ENCODE peak calls at places on chromosomes 16 and 17, in four cellular contexts. K, Z, R and I are unnamed samples.

GRCh38 chr17:33234930-33235685 is 58.0 kb downstream of the ASIC2 start:
- DNase-seq in K (peak), Z (peak), R (no peak), I (peak)

GRCh38 chr16:3073448-3073847 is 8.0 kb downstream of the IL32 start:
- DNase-seq in K (no peak), Z (no peak), R (no peak), I (no peak)

GRCh38 chr17:75238684-75239191 is 22.7 kb downstream of the GGA3 start:
- DNase-seq in K (peak), Z (peak), R (peak), I (peak)

GRCh38 chr16:54651851-54652770 is 278.6 kb upstream of the IRX5 start:
- DNase-seq in K (peak), Z (no peak), R (no peak), I (peak)

GRCh38 chr16:71900336-71900735 is 5.0 kb downstream of the IST1 start:
- DNase-seq in K (peak), Z (no peak), R (no peak), I (no peak)

GRCh38 chr16:11833951-11834695 is 17.2 kb downstream of the RSL1D1 start:
- DNase-seq in K (peak), Z (no peak), R (no peak), I (peak)

GRCh38 chr17:37512442-37513070 is 22.9 kb downstream of the DUSP14 start:
- DNase-seq in K (no peak), Z (no peak), R (no peak), I (no peak)

GRCh38 chr17:20059728-20060188 is 50.6 kb downstream of the SPECC1 start:
- DNase-seq in K (no peak), Z (no peak), R (no peak), I (peak)

GRCh38 chr17:42531455-42532354 is 4.3 kb upstream of the NAGLU start:
- DNase-seq in K (peak), Z (peak), R (no peak), I (peak)

GRCh38 chr16:52446076-52446475 is 100.9 kb downstream of the TOX3 start:
- DNase-seq in K (peak), Z (no peak), R (no peak), I (no peak)

GRCh38 chr17:57142925-57143324 is 57.9 kb downstream of the AKAP1 start:
- DNase-seq in K (peak), Z (no peak), R (no peak), I (no peak)

GRCh38 chr16:57628008-57628781 is at the start of gene ADGRG1:
- DNase-seq in K (peak), Z (peak), R (peak), I (peak)

GRCh38 chr17:80647746-80648145 is 103.1 kb downstream of the RPTOR start:
- DNase-seq in K (peak), Z (no peak), R (no peak), I (peak)

GRCh38 chr16:10619271-10619849 is 39.0 kb upstream of the EMP2 start:
- DNase-seq in K (peak), Z (no peak), R (no peak), I (peak)

GRCh38 chr16:54160252-54160860 is 126.2 kb downstream of the IRX3 start:
- DNase-seq in K (no peak), Z (no peak), R (no peak), I (no peak)

GRCh38 chr16:75482434-75483205 is 12.6 kb downstream of the CHST6 start:
- DNase-seq in K (no peak), Z (no peak), R (no peak), I (no peak)

GRCh38 chr16:87946596-87947350 is 4.5 kb upstream of the BANP start:
- DNase-seq in K (no peak), Z (no peak), R (no peak), I (no peak)

GRCh38 chr16:80824623-80825364 is 20.4 kb upstream of the CDYL2 start:
- DNase-seq in K (peak), Z (peak), R (peak), I (peak)

DNA sequence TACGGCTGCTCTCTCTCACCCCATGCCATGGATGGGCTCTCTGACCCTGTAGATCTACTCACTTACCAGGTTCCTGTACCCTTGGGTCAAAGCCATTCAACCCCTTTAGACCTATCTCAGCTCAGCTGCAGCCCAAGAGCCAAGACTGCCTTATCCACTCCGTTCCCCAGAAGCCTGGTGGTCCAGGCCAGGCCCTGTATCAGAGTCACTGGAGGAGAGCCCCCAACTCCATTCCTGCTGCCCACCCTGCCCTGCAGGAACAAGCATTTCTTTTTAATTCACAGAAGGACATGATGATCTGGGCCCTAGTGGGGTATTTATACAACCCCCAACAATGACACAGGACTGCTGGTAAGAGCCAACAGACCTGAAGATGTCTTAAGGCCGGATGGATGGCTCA is 76.8 kb downstream of the AIPL1 start:
- DNase-seq in K (no peak), Z (no peak), R (no peak), I (no peak)
- TF ChIP-seq EZH2 in K (no peak), Z (no peak), R (no peak), I (no peak)

DNA sequence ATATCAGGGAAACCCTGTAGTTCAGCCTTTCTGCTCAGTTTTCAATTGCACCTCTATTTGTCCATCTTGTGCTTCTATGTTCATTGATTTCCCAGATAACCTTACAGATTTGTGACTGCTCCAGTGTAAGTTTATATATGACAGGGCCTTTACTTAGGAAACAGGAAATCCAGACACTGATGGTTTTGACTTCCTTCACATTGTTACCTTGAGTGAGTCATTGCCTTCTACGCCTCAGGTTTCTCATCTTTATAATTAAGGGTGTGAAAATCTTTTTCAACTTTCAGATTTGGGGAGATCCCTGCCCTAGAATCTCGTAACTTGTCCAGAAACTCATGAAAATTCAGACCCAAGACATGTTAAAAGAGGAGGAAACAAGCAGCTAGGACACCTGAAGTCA is 342.4 kb upstream of the TBX2 start:
- DNase-seq in K (no peak), Z (peak), R (no peak), I (peak)
- TF ChIP-seq EZH2 in K (no peak), Z (no peak), R (no peak), I (no peak)

DNA sequence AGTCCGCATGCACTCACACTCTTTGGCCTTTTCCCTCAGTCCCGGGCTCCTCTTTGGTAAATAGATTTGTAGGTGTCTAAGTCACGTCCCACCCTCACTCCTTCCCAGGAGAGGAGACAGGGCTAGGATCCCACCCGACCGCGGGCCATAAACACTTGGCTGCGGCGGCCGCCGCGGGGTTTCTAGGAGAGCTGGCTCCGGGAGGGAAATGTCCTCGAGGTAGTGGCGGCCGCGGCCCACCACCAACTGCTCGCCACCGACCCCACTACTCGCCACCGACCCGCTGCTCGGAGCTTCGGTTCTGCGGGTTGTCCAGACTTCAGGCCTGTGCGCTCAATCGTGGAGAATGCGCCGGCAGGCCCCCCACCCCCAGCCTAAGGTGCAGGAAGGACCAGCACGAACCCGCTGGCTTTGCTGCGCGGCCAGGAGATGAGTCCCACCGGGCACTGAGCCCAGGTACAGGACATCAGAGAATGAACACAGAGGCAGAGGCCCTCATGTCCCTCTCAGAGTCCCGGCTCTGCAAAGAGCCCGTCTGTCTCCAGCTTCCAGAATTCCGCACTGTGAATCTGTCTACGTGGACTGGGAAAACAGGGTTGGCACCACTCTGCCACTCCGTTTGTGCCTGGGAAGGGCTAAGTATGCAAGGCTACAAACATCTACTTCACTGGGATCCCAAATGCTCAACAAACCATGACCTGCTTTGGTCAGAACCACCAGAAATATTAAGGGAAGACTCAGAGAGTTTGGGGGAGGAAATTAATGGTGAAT is 2.5 kb downstream of the PRAC2 start:
- DNase-seq in K (no peak), Z (no peak), R (no peak), I (no peak)
- TF ChIP-seq EZH2 in K (peak), Z (peak), R (no peak), I (peak)

GRCh38 chr16:986925-987581 is 5.5 kb downstream of the SOX8 start:
- DNase-seq in K (no peak), Z (no peak), R (no peak), I (no peak)

GRCh38 chr16:990516-991291 is 9.1 kb downstream of the SOX8 start:
- DNase-seq in K (no peak), Z (no peak), R (no peak), I (no peak)

GRCh38 chr16:987846-988245 is 6.3 kb downstream of the SOX8 start:
- DNase-seq in K (no peak), Z (no peak), R (no peak), I (no peak)

GRCh38 chr16:989354-989814 is 7.8 kb downstream of the SOX8 start:
- DNase-seq in K (no peak), Z (no peak), R (no peak), I (no peak)

DNA sequence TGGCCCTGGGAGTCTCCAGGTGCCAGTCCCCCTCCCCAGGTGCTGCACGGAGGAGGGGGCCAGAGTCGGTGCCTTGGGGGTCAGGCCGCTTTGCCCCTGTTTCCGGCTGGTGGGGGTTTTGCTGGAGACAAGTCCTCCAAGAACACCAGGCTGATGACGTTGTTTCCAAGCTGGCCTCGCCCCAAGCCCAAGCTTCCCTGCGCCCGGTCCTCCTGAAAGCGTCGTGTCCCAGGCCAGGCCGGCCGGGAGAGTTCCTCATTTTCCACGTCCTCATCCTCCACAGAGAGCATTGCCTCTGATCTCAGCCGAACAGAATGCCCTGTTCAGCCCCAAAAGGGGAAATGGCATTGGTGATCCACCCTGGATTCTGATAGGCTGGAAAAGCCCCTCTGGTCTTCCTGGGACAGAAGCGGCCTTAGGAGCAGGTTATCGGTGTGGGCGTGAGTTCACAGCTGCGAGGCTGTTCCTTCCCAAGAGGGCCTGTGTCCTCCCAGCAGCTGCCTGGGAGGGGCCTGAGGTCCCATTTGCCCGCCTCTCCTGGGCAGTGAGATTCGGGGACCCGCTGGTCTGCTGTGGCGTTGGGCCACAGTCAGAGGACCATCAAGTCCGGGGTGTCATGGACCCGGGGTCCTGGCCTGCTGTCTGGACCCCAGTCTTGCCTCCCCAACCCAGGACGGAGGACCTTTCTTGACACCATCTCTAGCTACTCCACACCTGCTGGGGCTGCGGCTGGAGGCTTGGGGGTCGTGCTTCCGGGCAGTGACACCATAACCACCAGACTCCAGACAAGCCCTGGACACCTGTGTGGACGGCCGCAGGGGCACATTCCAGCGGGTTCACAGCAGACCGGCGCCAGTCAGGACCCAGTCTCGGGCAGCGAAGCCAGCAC is 7.1 kb downstream of the SOX8 start:
- DNase-seq in K (no peak), Z (no peak), R (no peak), I (no peak)
- TF ChIP-seq EZH2 in K (no peak), Z (no peak), R (no peak), I (no peak)

GRCh38 chr16:67431077-67431804 is at the start of gene HSD11B2:
- DNase-seq in K (peak), Z (peak), R (peak), I (peak)

GRCh38 chr16:67428146-67428731 is 2.7 kb upstream of the HSD11B2 start:
- DNase-seq in K (peak), Z (peak), R (peak), I (peak)

GRCh38 chr16:67429053-67429798 is 1.7 kb upstream of the HSD11B2 start:
- DNase-seq in K (no peak), Z (no peak), R (no peak), I (no peak)

GRCh38 chr16:67430504-67431076 is 331 bp upstream of the HSD11B2 start:
- DNase-seq in K (no peak), Z (no peak), R (no peak), I (peak)

GRCh38 chr16:67429799-67430503 is 970 bp upstream of the HSD11B2 start:
- DNase-seq in K (no peak), Z (no peak), R (no peak), I (no peak)
- TF ChIP-seq EZH2 in K (no peak), Z (no peak), R (no peak), I (no peak)

GRCh38 chr16:23031508-23032098 is 117.6 kb downstream of the USP31 start:
- DNase-seq in K (no peak), Z (no peak), R (no peak), I (no peak)
- TF ChIP-seq EZH2 in K (no peak), Z (no peak), R (no peak), I (no peak)

GRCh38 chr16:89200850-89201466 is 621 bp upstream of the SLC22A31 start:
- DNase-seq in K (no peak), Z (no peak), R (no peak), I (no peak)

GRCh38 chr16:89202422-89203215 is 2.3 kb upstream of the SLC22A31 start:
- DNase-seq in K (no peak), Z (no peak), R (no peak), I (no peak)

GRCh38 chr16:89200124-89200849 is at the start of gene SLC22A31:
- DNase-seq in K (no peak), Z (no peak), R (no peak), I (no peak)

GRCh38 chr16:89199241-89200123 is 855 bp downstream of the SLC22A31 start:
- DNase-seq in K (no peak), Z (no peak), R (no peak), I (no peak)

DNA sequence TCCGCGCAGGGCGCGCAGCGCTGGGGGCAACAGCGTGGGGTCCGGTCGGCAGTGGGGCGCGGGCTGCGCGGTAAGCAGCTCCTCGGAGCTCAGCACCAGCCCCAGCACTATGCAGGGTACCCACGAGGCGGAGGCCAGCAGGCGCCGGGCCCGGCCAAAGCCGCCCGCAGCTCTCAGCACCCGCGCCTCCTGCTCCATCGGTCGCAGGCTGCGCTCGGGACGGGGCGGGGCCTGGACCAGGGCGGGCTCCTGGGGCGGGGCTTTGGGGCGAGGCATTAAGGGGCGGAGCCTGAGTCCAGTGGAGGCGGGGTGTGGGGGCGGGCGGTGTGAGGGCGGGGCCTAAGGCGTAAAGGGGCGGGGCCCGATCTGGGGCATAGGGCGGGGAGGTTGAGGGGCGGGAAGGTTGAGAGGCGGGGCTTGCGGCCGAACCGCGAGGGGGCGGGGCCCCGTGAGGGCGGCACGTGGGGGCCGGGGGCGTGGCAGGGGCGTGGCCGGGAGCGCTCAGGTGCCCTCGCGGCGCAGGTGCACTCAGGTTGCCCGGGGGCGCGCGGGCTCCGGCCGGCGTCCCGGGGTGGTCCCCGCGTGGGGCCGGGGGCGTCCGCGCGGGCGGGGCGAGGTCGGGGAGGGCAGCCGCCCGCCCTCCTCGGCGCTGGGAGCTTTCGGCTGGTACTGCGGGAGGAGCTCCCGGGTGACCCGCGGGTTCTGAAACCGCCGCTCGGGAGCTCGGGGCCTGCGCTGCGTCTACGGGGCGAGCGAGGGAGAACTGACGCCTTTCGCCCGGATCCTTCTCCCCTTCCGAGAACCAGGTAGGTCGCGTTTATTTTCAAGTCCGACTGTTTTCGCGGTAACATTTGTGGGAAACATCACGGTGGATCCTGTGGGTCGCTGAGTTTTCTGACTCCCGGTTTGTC is 1.4 kb upstream of the SLC22A31 start:
- DNase-seq in K (peak), Z (peak), R (peak), I (peak)
- TF ChIP-seq EZH2 in K (peak), Z (peak), R (no peak), I (no peak)